ENCODE peak calls at places on chromosomes 7 and 10, in five cellular contexts. U, E, C, J and O are unnamed samples. For H3K9me3, the result is how much of the 10 kb centered on the place peaks cover.

GRCh38 chr7:144009361-144009760 is 9.2 kb downstream of the OR6B1 start:
- DNase-seq in U (no peak), E (no peak), C (no peak), J (no peak), O (no peak)

GRCh38 chr7:84194484-84195260 is at the start of gene SEMA3A:
- DNase-seq in U (no peak), E (no peak), C (peak), J (peak), O (no peak)

GRCh38 chr10:87093461-87094372 is 926 bp downstream of the GLUD1 start:
- DNase-seq in U (peak), E (peak), C (no peak), J (peak), O (peak)

GRCh38 chr7:90211391-90212148 is at the start of gene STEAP2:
- DNase-seq in U (no peak), E (peak), C (peak), J (peak), O (no peak)

GRCh38 chr10:89479255-89479654 is 56.1 kb downstream of the SLC16A12 start:
- DNase-seq in U (no peak), E (no peak), C (no peak), J (no peak), O (no peak)

GRCh38 chr7:24926623-24927539 is 53.1 kb downstream of the OSBPL3 start:
- DNase-seq in U (no peak), E (no peak), C (peak), J (no peak), O (no peak)

GRCh38 chr7:34087892-34088891 is 182.9 kb downstream of the BMPER start:
- DNase-seq in U (no peak), E (no peak), C (no peak), J (no peak), O (no peak)

GRCh38 chr10:36578306-36578705 is 547.1 kb upstream of the ANKRD30A start:
- DNase-seq in U (no peak), E (no peak), C (peak), J (no peak), O (no peak)

GRCh38 chr7:12584940-12585339 is 14.4 kb downstream of the SCIN start:
- DNase-seq in U (no peak), E (no peak), C (no peak), J (peak), O (no peak)

GRCh38 chr7:140003913-140004382 is 58.8 kb downstream of the PARP12 start:
- DNase-seq in U (peak), E (no peak), C (peak), J (no peak), O (no peak)

GRCh38 chr7:99196536-99197288 is 11.2 kb downstream of the KPNA7 start:
- DNase-seq in U (no peak), E (no peak), C (no peak), J (no peak), O (no peak)

GRCh38 chr7:128003179-128003578 is 28.1 kb downstream of the LRRC4 start:
- DNase-seq in U (no peak), E (no peak), C (no peak), J (no peak), O (no peak)
- H3K9me3 ChIP-seq in U (under half), E (under half), C (under half), J (under half), O (under half)

DNA sequence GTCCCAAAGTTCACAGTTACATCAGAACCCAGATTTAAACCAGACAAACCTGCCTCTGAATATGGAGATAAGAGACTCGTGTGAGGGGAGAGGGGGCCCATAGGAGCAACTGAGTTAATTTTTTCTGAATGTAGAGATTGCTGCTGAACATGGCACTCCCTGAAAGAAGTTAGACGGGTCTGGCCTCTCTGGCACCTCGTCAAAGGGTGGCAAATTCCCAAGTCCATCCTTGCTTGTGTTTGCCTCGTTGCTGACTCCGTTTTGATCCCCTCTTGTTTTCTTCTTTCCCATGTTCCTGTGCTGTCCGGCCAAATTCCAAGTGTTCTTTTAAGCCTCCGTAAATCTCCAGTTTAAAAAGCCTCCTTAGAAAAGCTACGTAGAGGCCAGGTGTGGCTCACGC is 35.2 kb upstream of the YAE1 start:
- DNase-seq in U (no peak), E (no peak), C (no peak), J (no peak), O (no peak)
- H3K27ac ChIP-seq in U (no peak), E (no peak), C (no peak), J (no peak), O (no peak)

GRCh38 chr7:107432261-107432660 is 37.6 kb upstream of the GPR22 start:
- DNase-seq in U (no peak), E (no peak), C (no peak), J (no peak), O (no peak)

GRCh38 chr7:107435749-107436148 is 34.1 kb upstream of the GPR22 start:
- DNase-seq in U (no peak), E (no peak), C (no peak), J (no peak), O (no peak)

GRCh38 chr7:107427462-107427861 is 42.4 kb upstream of the GPR22 start:
- DNase-seq in U (no peak), E (no peak), C (no peak), J (peak), O (no peak)

GRCh38 chr7:107430057-107430456 is 39.8 kb upstream of the GPR22 start:
- DNase-seq in U (no peak), E (no peak), C (no peak), J (no peak), O (no peak)
- TF ChIP-seq CTCF in U (no peak), E (no peak), C (no peak), J (no peak), O (no peak)

DNA sequence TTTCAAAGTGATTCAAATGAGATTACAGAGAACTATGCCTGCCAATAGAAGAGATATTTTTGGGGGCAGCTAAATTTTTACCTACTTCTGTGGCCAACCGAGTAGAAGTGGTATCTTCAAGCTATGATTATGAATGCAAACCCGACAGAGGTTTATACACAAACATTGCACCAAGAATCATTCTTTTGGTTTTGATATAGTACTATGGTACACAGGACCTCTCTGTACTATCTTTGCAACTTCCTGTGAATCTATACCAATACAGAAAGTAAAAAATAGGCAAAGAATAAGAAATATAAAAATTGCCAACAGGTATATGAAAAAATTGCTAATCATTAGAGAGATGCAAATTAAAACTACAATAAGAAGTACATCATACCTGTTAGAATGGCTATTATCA is 103.2 kb upstream of the VIPR2 start:
- DNase-seq in U (no peak), E (no peak), C (no peak), J (no peak), O (no peak)
- H3K9me3 ChIP-seq in U (under half), E (under half), C (under half), J (under half), O (under half)

GRCh38 chr7:111090834-111091233 is at the start of gene LRRN3:
- DNase-seq in U (no peak), E (peak), C (no peak), J (peak), O (no peak)
- H3K27ac ChIP-seq in U (peak), E (no peak), C (no peak), J (no peak), O (peak)

GRCh38 chr10:60141916-60142559 is 235.7 kb upstream of the CCDC6 start:
- DNase-seq in U (no peak), E (no peak), C (no peak), J (no peak), O (no peak)
- TF ChIP-seq CTCF in U (no peak), E (no peak), C (no peak), J (no peak), O (no peak)

DNA sequence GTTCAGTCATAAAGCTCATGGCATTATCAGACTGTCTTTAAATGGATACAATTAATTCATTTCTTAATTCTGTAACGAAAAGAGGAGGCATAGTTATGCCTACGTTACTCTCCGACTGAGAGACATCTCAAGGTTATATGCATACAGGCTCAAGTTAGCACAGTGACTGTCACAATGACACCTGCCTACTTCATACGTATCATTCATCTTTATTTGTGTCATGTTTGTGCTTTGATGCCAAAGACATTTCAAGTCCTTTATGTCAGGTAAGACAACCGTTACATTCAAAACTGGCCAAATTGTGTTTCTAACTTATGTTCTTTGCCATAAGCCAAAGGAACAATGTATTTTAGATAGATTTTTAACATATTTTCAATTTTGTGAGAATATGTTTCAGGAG is 328.8 kb upstream of the NRG3 start:
- DNase-seq in U (no peak), E (no peak), C (no peak), J (no peak), O (no peak)
- H3K9me3 ChIP-seq in U (under half), E (under half), C (under half), J (under half), O (under half)

DNA sequence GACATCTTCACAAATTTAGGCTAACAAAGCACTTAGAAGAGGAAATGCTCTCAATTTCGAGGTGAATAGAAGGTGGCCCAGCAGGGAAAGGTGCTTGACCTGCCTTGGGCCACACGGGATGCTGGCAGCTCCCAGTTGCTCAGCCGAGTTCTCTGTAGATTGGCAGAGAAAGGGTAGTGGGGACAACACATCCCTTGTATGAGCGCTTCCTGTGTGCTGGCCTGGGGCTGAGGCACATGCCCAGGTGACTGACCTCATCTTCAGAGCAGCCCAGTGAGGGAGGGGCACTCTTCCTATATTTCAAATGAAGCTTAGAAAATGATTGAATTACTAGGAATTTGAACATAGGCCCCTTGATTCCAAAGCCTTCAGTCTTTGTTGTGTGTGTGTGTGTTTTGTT is 20.2 kb downstream of the BAG3 start:
- DNase-seq in U (no peak), E (no peak), C (no peak), J (no peak), O (no peak)
- H3K27ac ChIP-seq in U (no peak), E (no peak), C (no peak), J (no peak), O (no peak)

DNA sequence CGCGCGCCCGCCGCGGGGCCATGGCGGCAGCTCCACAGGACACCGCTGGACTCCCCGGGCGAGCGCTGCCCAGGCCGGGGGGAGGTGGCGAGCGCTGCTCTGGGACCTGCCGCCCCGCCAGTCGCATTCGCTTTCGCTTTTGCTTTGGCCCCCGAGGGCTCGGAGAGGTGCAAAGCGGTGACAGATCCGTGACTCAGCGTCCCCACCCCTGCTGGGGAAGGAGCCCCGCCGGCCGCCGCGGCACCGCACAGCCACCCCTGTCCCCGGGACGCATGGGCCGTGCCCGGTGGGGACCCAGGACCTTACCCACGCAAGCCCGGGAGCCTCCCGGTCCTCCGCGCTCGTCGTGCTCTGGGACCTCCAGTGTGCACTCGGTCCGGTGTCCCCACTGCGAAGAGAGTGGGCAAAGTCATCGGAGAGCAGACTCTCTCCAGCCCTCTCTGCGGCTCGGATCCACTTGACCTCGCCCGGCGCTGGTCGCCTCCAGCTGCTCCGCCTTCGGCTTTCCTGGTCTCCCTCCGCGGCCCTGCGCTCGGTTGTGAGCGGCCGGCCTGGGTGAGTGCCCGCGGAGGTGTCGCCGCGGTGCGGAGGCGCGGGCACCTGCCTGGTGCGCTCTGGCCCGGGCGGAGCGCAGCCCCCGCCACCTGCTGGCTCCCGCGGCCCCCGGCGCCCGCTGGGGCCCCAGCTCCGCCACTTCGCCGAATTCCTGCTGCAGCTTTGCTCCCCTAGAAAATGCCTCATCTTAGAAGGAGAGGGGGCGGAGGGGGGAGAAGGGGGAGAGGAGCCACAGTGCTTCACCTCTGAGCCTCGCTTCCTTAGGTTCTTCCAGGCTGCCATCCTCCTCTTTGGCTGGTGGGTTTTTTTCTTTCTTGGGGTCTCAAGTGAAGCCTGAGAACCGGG is at the start of gene IL15RA:
- DNase-seq in U (peak), E (peak), C (no peak), J (peak), O (peak)
- TF ChIP-seq CTCF in U (no peak), E (peak), C (no peak), J (no peak), O (no peak)